ENCODE peak calls at places on chromosomes 4 and X, in four cellular contexts. V is H1, Z is HepG2, N is GM12878. J is an unnamed sample. For H3K4me1, the result is how much of the 10 kb centered on the place peaks cover.

GRCh38 chr4:1578968-1579833 is 104.9 kb downstream of the FAM53A start:
- DNase-seq in V (peak), Z (no peak), N (no peak), J (no peak)

GRCh38 chrX:116379854-116380253 is 56.6 kb upstream of the SLC6A14 start:
- DNase-seq in V (no peak), Z (no peak), N (no peak), J (no peak)

GRCh38 chr4:105462042-105462421 is 11.8 kb downstream of the PPA2 start:
- DNase-seq in V (no peak), Z (no peak), N (no peak), J (no peak)

GRCh38 chr4:158930573-158930972 is 161.7 kb downstream of the FNIP2 start:
- DNase-seq in V (no peak), Z (no peak), N (no peak), J (no peak)

GRCh38 chr4:47664051-47664826 is 173.6 kb downstream of the CORIN start:
- DNase-seq in V (no peak), Z (no peak), N (no peak), J (no peak)

GRCh38 chrX:23548164-23548563 is 119.1 kb upstream of the PRDX4 start:
- DNase-seq in V (no peak), Z (no peak), N (no peak), J (no peak)

GRCh38 chrX:106612403-106612789 is 618 bp downstream of the RADX start:
- DNase-seq in V (peak), Z (peak), N (no peak), J (no peak)

GRCh38 chr4:5884804-5885203 is 8.1 kb downstream of the CRMP1 start:
- DNase-seq in V (no peak), Z (no peak), N (no peak), J (no peak)

GRCh38 chr4:38173935-38174334 is 213.7 kb downstream of the PTTG2 start:
- DNase-seq in V (no peak), Z (no peak), N (no peak), J (no peak)

GRCh38 chr4:126361287-126361686 is 1046.5 kb downstream of the FAT4 start:
- DNase-seq in V (no peak), Z (no peak), N (no peak), J (no peak)

GRCh38 chr4:24984602-24985532 is 45.9 kb downstream of the LGI2 start:
- DNase-seq in V (no peak), Z (no peak), N (no peak), J (no peak)

GRCh38 chrX:15956684-15957083 is 102.1 kb upstream of the AP1S2 start:
- DNase-seq in V (no peak), Z (no peak), N (no peak), J (peak)

GRCh38 chr4:110418641-110419040 is 57.3 kb upstream of the ENPEP start:
- DNase-seq in V (peak), Z (no peak), N (no peak), J (no peak)

GRCh38 chrX:130246084-130246483 is 22.6 kb downstream of the ZNF280C start:
- DNase-seq in V (no peak), Z (no peak), N (no peak), J (no peak)
- H3K4me3 ChIP-seq in V (no peak), Z (no peak), N (no peak), J (no peak)

DNA sequence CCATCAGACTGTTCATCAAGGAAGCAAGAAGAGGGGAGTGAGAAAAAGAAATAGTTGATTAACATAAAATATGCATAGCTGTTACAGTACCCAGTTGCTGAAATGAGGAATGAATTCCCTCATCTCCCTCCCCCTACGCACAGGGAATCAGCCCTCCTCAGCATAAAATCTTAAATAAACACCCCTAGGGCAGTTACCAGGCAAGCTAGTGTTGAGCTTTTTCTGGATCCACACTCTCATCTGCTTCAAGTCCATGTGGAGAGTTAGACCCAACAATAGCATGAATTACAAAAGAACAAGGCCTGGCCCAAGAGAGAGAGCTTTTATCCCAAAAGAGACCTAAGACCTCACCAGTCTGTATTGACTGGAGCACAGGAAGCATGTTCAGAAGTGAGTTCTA is 19.0 kb upstream of the SYTL4 start:
- DNase-seq in V (no peak), Z (no peak), N (no peak), J (no peak)
- TF ChIP-seq SUZ12 in V (no peak), Z (no peak), N (no peak), J (no peak)

GRCh38 chr4:100357542-100357941 is 160.3 kb downstream of the EMCN start:
- DNase-seq in V (no peak), Z (no peak), N (no peak), J (no peak)

GRCh38 chr4:100361336-100361735 is 156.5 kb downstream of the EMCN start:
- DNase-seq in V (no peak), Z (no peak), N (no peak), J (no peak)

GRCh38 chr4:100359433-100359832 is 158.4 kb downstream of the EMCN start:
- DNase-seq in V (no peak), Z (no peak), N (no peak), J (no peak)

GRCh38 chr4:100362363-100362762 is 155.5 kb downstream of the EMCN start:
- DNase-seq in V (no peak), Z (no peak), N (no peak), J (no peak)

GRCh38 chr4:100360211-100360610 is 157.6 kb downstream of the EMCN start:
- DNase-seq in V (no peak), Z (no peak), N (no peak), J (no peak)
- H3K4me1 ChIP-seq in V (under half), Z (under half), N (under half), J (under half)

GRCh38 chr4:148044889-148045352 is 313.0 kb downstream of the ARHGAP10 start:
- DNase-seq in V (no peak), Z (peak), N (peak), J (no peak)
- H3K4me3 ChIP-seq in V (no peak), Z (no peak), N (no peak), J (no peak)

J was measured in NT2/D1.